ENCODE peak calls at places on chromosome 10, in six cellular contexts. I is A549; K is H1; U is adrenal gland; H is CD4-positive, alpha-beta memory T cell; D is tibial artery. F is an unnamed sample.

GRCh38 chr10:64394744-64395143 is 873.5 kb downstream of the REEP3 start:
- DNase-seq in I (no peak), D (no peak), K (no peak), H (no peak), U (no peak), F (peak; percentile 78)

GRCh38 chr10:69421611-69422308 is 5.0 kb upstream of the TACR2 start:
- DNase-seq in I (no peak), D (no peak), K (no peak), H (no peak), U (no peak), F (no peak)

GRCh38 chr10:124091646-124092269 is 1.6 kb downstream of the CHST15 start:
- DNase-seq in H (no peak), K (no peak), U (peak; percentile 37), I (peak; percentile 21), D (no peak), F (no peak)

GRCh38 chr10:119782981-119783664 is 57.3 kb downstream of the INPP5F start:
- DNase-seq in K (no peak), I (no peak), D (no peak), H (no peak), U (no peak), F (no peak)

GRCh38 chr10:114458216-114458615 is 53.9 kb upstream of the AFAP1L2 start:
- DNase-seq in D (no peak), K (no peak), H (no peak), U (no peak), I (no peak), F (no peak)

GRCh38 chr10:22368402-22368801 is 23.1 kb downstream of the SPAG6 start:
- DNase-seq in I (no peak), U (no peak), K (no peak), H (no peak), D (no peak), F (no peak)

GRCh38 chr10:73296946-73297345 is 44.5 kb upstream of the MRPS16 start:
- DNase-seq in I (no peak), K (no peak), D (no peak), U (no peak), H (no peak), F (no peak)

GRCh38 chr10:6748029-6748428 is 168.0 kb upstream of the PRKCQ start:
- DNase-seq in H (no peak), I (no peak), U (no peak), K (no peak), D (no peak), F (peak; percentile 29)

GRCh38 chr10:82643076-82643475 is 768.1 kb downstream of the NRG3 start:
- DNase-seq in H (no peak), D (no peak), I (no peak), U (no peak), K (no peak), F (no peak)

GRCh38 chr10:15262036-15262713 is 93.7 kb upstream of the NMT2 start:
- DNase-seq in H (no peak), U (no peak), I (peak; percentile 24), K (no peak), D (no peak), F (peak; percentile 7)

GRCh38 chr10:35378547-35379210 is 42.4 kb downstream of the CCNY start:
- DNase-seq in D (no peak), U (no peak), I (no peak), H (no peak), K (no peak), F (peak; percentile 59)

GRCh38 chr10:95291634-95292039 is 834 bp upstream of the PDLIM1 start:
- DNase-seq in I (no peak), D (no peak), K (no peak), H (no peak), U (no peak), F (no peak)
- H3K4me1 ChIP-seq in I (peaks cover 28% of the 10 kb centered on the region), D (peaks cover 49% of the 10 kb centered on the region), K (peaks cover 12% of the 10 kb centered on the region), H (peaks cover 18% of the 10 kb centered on the region), U (peaks cover 11% of the 10 kb centered on the region), F (peaks cover 24% of the 10 kb centered on the region)

DNA sequence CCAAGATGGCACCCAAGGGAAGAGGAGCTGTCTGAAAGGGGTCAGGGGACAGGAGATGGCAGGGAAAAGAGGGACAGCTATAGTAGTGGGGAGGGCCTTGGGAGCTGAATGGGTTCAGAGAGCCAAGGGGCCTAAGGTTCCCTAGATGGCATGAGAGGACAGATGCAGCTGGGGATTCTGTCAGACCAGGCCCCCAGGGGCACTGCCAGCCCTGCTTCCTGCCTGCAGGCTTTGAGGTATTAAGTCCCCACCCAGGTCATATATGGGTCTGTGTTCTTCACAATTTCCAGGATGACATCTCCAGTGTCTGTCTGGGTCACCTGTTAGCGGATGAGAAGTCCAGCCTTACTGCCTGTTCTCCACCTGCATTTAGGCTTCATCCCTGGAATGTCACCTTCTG is 56.7 kb downstream of the NEURL1 start:
- DNase-seq in K (no peak), I (no peak), H (no peak), U (no peak), D (no peak), F (no peak)
- H3K4me1 ChIP-seq in K (no peaks in the 10 kb centered on the region), I (peaks cover 5% of the 10 kb centered on the region), H (peaks cover 8% of the 10 kb centered on the region), U (peaks cover 1% of the 10 kb centered on the region), D (peaks cover 6% of the 10 kb centered on the region), F (peaks cover 1% of the 10 kb centered on the region)

GRCh38 chr10:129126955-129127354 is 340.1 kb upstream of the MGMT start:
- DNase-seq in I (no peak), K (no peak), D (no peak), U (no peak), H (no peak), F (no peak)
- H3K4me1 ChIP-seq in I (no peaks in the 10 kb centered on the region), K (no peaks in the 10 kb centered on the region), D (peaks cover 6% of the 10 kb centered on the region), U (no peaks in the 10 kb centered on the region), H (no peaks in the 10 kb centered on the region), F (no peaks in the 10 kb centered on the region)

GRCh38 chr10:11224321-11224720 is 206.6 kb downstream of the CELF2 start:
- DNase-seq in K (no peak), U (no peak), I (no peak), H (no peak), D (no peak), F (no peak)

GRCh38 chr10:11223081-11223480 is 205.4 kb downstream of the CELF2 start:
- DNase-seq in D (no peak), H (no peak), U (no peak), I (no peak), K (no peak), F (no peak)

GRCh38 chr10:11223507-11224157 is 206.0 kb downstream of the CELF2 start:
- DNase-seq in H (no peak), I (no peak), K (no peak), U (no peak), D (no peak), F (no peak)

GRCh38 chr10:11225935-11226334 is 208.3 kb downstream of the CELF2 start:
- DNase-seq in K (no peak), U (peak; percentile 36), H (peak; percentile 50), I (no peak), D (peak; percentile 41), F (no peak)

GRCh38 chr10:11224792-11225448 is 207.2 kb downstream of the CELF2 start:
- DNase-seq in K (no peak), I (no peak), H (no peak), U (no peak), D (no peak), F (no peak)
- H3K4me1 ChIP-seq in K (peaks cover 1% of the 10 kb centered on the region), I (no peaks in the 10 kb centered on the region), H (peaks cover 92% of the 10 kb centered on the region), U (no peaks in the 10 kb centered on the region), D (no peaks in the 10 kb centered on the region), F (no peaks in the 10 kb centered on the region)

GRCh38 chr10:101447477-101447876 is 93.5 kb downstream of the BTRC start:
- DNase-seq in D (no peak), U (no peak), K (no peak), H (no peak), I (no peak), F (no peak)

GRCh38 chr10:101444058-101444457 is 90.1 kb downstream of the BTRC start:
- DNase-seq in U (no peak), H (no peak), D (no peak), K (no peak), I (peak; percentile 14), F (no peak)

GRCh38 chr10:101446947-101447346 is 93.0 kb downstream of the BTRC start:
- DNase-seq in D (no peak), K (no peak), I (no peak), U (no peak), H (no peak), F (no peak)

GRCh38 chr10:101444499-101444898 is 90.5 kb downstream of the BTRC start:
- DNase-seq in U (no peak), I (no peak), K (no peak), D (no peak), H (no peak), F (no peak)

DNA sequence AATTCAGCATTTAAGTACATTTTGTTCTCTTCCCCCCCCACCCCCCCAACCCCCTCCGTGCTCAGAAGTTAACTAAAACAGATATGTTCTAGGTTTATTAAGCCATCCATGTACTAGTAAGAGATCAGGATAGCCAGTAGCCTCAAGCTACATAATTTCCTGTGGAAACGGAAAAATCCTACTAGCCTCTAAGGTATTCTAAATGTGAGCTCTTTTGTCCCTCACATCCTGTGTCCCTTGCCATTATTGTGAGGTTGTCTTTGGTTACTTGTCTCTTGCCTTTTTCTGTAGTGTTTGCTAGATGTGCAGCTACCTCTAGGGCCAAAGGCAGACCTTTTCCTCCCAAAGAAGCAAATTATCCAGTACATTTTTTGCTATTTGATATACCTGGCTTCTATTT is 92.1 kb downstream of the BTRC start:
- DNase-seq in K (no peak), H (no peak), U (no peak), I (no peak), D (no peak), F (no peak)
- H3K4me1 ChIP-seq in K (no peaks in the 10 kb centered on the region), H (peaks cover under 1% of the 10 kb centered on the region), U (peaks cover 17% of the 10 kb centered on the region), I (no peaks in the 10 kb centered on the region), D (no peaks in the 10 kb centered on the region), F (no peaks in the 10 kb centered on the region)

GRCh38 chr10:11183000-11183399 is 165.3 kb downstream of the CELF2 start:
- DNase-seq in D (no peak), H (peak; percentile 40), I (no peak), U (no peak), K (no peak), F (no peak)

GRCh38 chr10:11184093-11184492 is 166.4 kb downstream of the CELF2 start:
- DNase-seq in D (no peak), I (no peak), U (no peak), K (no peak), H (no peak), F (no peak)

GRCh38 chr10:11180228-11180627 is 162.6 kb downstream of the CELF2 start:
- DNase-seq in K (no peak), H (peak; percentile 62), I (no peak), U (no peak), D (peak; percentile 44), F (no peak)

GRCh38 chr10:11179231-11180105 is 161.8 kb downstream of the CELF2 start:
- DNase-seq in H (no peak), I (no peak), D (no peak), K (no peak), U (no peak), F (no peak)

GRCh38 chr10:11181996-11182395 is 164.3 kb downstream of the CELF2 start:
- DNase-seq in I (no peak), H (no peak), D (peak; percentile 68), K (no peak), U (no peak), F (peak; percentile 14)
- H3K4me1 ChIP-seq in I (no peaks in the 10 kb centered on the region), H (peaks cover 100% of the 10 kb centered on the region), D (peaks cover 5% of the 10 kb centered on the region), K (no peaks in the 10 kb centered on the region), U (no peaks in the 10 kb centered on the region), F (peaks cover 8% of the 10 kb centered on the region)

GRCh38 chr10:86969421-86970041 is 1.2 kb downstream of the ADIRF start:
- DNase-seq in H (no peak), I (no peak), K (no peak), U (no peak), D (no peak), F (no peak)
- H3K4me1 ChIP-seq in H (peaks cover 54% of the 10 kb centered on the region), I (peaks cover 41% of the 10 kb centered on the region), K (peaks cover 23% of the 10 kb centered on the region), U (peaks cover 55% of the 10 kb centered on the region), D (peaks cover 65% of the 10 kb centered on the region), F (peaks cover 44% of the 10 kb centered on the region)